ENCODE peak calls at places on chromosomes 6 and 20, in five cellular contexts. F is amniotic stem cell, Q is NCI-H1092 treated with DMSO at 0.1 percent for 48 hours, L is kidney tubule cell, J is psoas muscle. T is an unnamed sample.

GRCh38 chr6:16345449-16346330 is 107.3 kb downstream of the GMPR start:
- DNase-seq in F (peak; percentile 69), Q (no peak), L (peak; percentile 74), J (peak; percentile 31), T (no peak)

GRCh38 chr6:163627274-163628062 is 212.9 kb downstream of the QKI start:
- DNase-seq in F (no peak), Q (no peak), L (no peak), J (no peak), T (no peak)

GRCh38 chr6:1348675-1349074 is 36.8 kb downstream of the FOXQ1 start:
- DNase-seq in F (no peak), Q (no peak), L (no peak), J (peak; percentile 28), T (no peak)

GRCh38 chr6:165245716-165246115 is 63.7 kb downstream of the C6orf118 start:
- DNase-seq in F (no peak), Q (no peak), L (peak; percentile 6), J (no peak), T (no peak)

GRCh38 chr6:149563203-149563927 is 2.8 kb upstream of the GINM1 start:
- DNase-seq in F (peak; percentile 52), Q (no peak), L (peak; percentile 68), J (no peak), T (no peak)

GRCh38 chr6:129607581-129608186 is 102.3 kb downstream of the ARHGAP18 start:
- DNase-seq in F (no peak), Q (no peak), L (no peak), J (no peak), T (no peak)

GRCh38 chr6:14353263-14353662 is 235.7 kb downstream of the CD83 start:
- DNase-seq in F (no peak), Q (no peak), L (no peak), J (no peak), T (no peak)

GRCh38 chr6:151402228-151402627 is 10.9 kb upstream of the ZBTB2 start:
- DNase-seq in F (no peak), Q (no peak), L (peak; percentile 44), J (no peak), T (no peak)

GRCh38 chr6:164243012-164243610 is 828.6 kb downstream of the QKI start:
- DNase-seq in F (no peak), Q (no peak), L (no peak), J (no peak), T (no peak)

GRCh38 chr6:79246891-79247290 is 12.4 kb upstream of the HMGN3 start:
- DNase-seq in F (no peak), Q (no peak), L (no peak), J (no peak), T (no peak)

GRCh38 chr6:44342052-44342451 is 398 bp upstream of the SPATS1 start:
- DNase-seq in F (no peak), Q (no peak), L (no peak), J (no peak), T (no peak)

GRCh38 chr20:47086316-47086715 is 191.7 kb downstream of the EYA2 start:
- DNase-seq in F (no peak), Q (no peak), L (no peak), J (no peak), T (no peak)

GRCh38 chr6:35727935-35728662 is 8.7 kb upstream of the ARMC12 start:
- DNase-seq in F (peak; percentile 48), Q (peak; percentile 67), L (peak; percentile 93), J (peak; percentile 96), T (peak; percentile 94)